ENCODE peak calls at places on chromosome 9, in eight cellular contexts. A, U, C, P, X, O, E and B are unnamed samples.

GRCh38 chr9:95080961-95081658 is 236.4 kb downstream of the FANCC start:
- DNase-seq in A (no peak), E (peak; percentile 48), O (no peak), C (no peak), X (peak; percentile 83), P (no peak), U (peak; percentile 82), B (peak; percentile 55)

GRCh38 chr9:121750715-121751623 is 99.5 kb downstream of the DAB2IP start:
- DNase-seq in U (peak; percentile 82), O (no peak), X (peak; percentile 82), A (no peak), P (peak; percentile 84), E (no peak), C (no peak), B (no peak)

GRCh38 chr9:68427216-68427994 is 71.0 kb downstream of the PGM5 start:
- DNase-seq in U (no peak), P (no peak), O (no peak), X (no peak), C (no peak), E (no peak), A (no peak), B (no peak)

GRCh38 chr9:76562511-76562911 is 103.5 kb downstream of the GCNT1 start:
- DNase-seq in A (no peak), X (no peak), U (no peak), E (no peak), P (no peak), C (no peak), O (peak; percentile 35), B (no peak)

GRCh38 chr9:2576631-2577030 is 45.0 kb upstream of the VLDLR start:
- DNase-seq in P (no peak), O (no peak), A (no peak), U (no peak), X (no peak), E (no peak), C (no peak), B (no peak)

GRCh38 chr9:75133396-75133795 is 45.1 kb downstream of the OSTF1 start:
- DNase-seq in U (no peak), P (no peak), X (no peak), O (no peak), C (no peak), E (no peak), A (no peak), B (no peak)

GRCh38 chr9:116421006-116421538 is 266.0 kb upstream of the TRIM32 start:
- DNase-seq in U (no peak), X (no peak), E (no peak), O (no peak), P (no peak), A (no peak), C (no peak), B (no peak)

GRCh38 chr9:127962278-127962677 is 18.5 kb downstream of the EEIG1 start:
- DNase-seq in U (no peak), E (no peak), X (no peak), O (no peak), C (no peak), P (no peak), A (no peak), B (no peak)

GRCh38 chr9:13209498-13209897 is 70.0 kb downstream of the MPDZ start:
- DNase-seq in A (no peak), P (no peak), X (no peak), E (no peak), O (no peak), C (no peak), U (no peak), B (no peak)

GRCh38 chr9:121895836-121896544 is 197.1 kb downstream of the TTLL11 start:
- DNase-seq in E (no peak), P (no peak), O (no peak), X (no peak), C (no peak), U (no peak), A (no peak), B (no peak)

GRCh38 chr9:119802621-119803020 is 433.4 kb upstream of the BRINP1 start:
- DNase-seq in O (no peak), X (peak; percentile 81), E (peak; percentile 88), C (no peak), A (no peak), U (peak; percentile 78), P (no peak), B (no peak)

GRCh38 chr9:92147030-92147853 is 32.0 kb upstream of the SPTLC1 start:
- DNase-seq in A (no peak), C (no peak), U (no peak), X (peak; percentile 30), P (peak; percentile 85), E (peak; percentile 93), O (peak; percentile 98), B (no peak)

GRCh38 chr9:90546200-90546599 is 96.4 kb downstream of the DIRAS2 start:
- DNase-seq in U (peak; percentile 27), A (no peak), P (peak; percentile 79), C (no peak), E (no peak), X (no peak), O (peak; percentile 92), B (no peak)